ENCODE peak calls at places on chromosome 1, in five cellular contexts. M is ACHN; O is GDM1; L is CD4-positive, CD25-positive, alpha-beta regulatory T cell; N is stimulated activated CD8-positive, alpha-beta memory T cell treated with anti-CD3 and anti-CD28 coated beads, Interleukin-15, amount 100 ng/mL, for 1 hour. I is an unnamed sample.

GRCh38 chr1:26164036-26164927 is 4.5 kb downstream of the C1orf232 start:
- DNase-seq in M (peak), O (no peak), L (peak), N (no peak), I (no peak)

GRCh38 chr1:226519741-226520598 is 28.6 kb upstream of the STUM start:
- DNase-seq in M (no peak), O (no peak), L (no peak), N (no peak), I (no peak)

GRCh38 chr1:183567584-183567983 is 22.7 kb downstream of the NCF2 start:
- DNase-seq in M (no peak), O (peak), L (peak), N (no peak), I (no peak)

GRCh38 chr1:48500541-48501440 is 28.8 kb upstream of the SPATA6 start:
- DNase-seq in M (no peak), O (no peak), L (no peak), N (no peak), I (no peak)

GRCh38 chr1:57307382-57307781 is 116.5 kb downstream of the DAB1 start:
- DNase-seq in M (no peak), O (no peak), L (peak), N (peak), I (no peak)

GRCh38 chr1:1616838-1617237 is 1.5 kb downstream of the MIB2 start:
- DNase-seq in M (no peak), O (no peak), L (no peak), N (no peak), I (no peak)

GRCh38 chr1:107990606-107991005 is 25.6 kb upstream of the VAV3 start:
- DNase-seq in M (no peak), O (no peak), L (no peak), N (no peak), I (no peak)

GRCh38 chr1:2214541-2215241 is 13.4 kb upstream of the SKI start:
- DNase-seq in M (no peak), O (no peak), L (no peak), N (no peak), I (no peak)

GRCh38 chr1:218887141-218887925 is 286.3 kb upstream of the LYPLAL1 start:
- DNase-seq in M (no peak), O (no peak), L (no peak), N (no peak), I (no peak)

GRCh38 chr1:34711469-34711868 is 43.4 kb upstream of the GJB5 start:
- DNase-seq in M (no peak), O (no peak), L (no peak), N (no peak), I (no peak)

GRCh38 chr1:5739561-5740078 is 252.6 kb downstream of the NPHP4 start:
- DNase-seq in M (no peak), O (no peak), L (no peak), N (no peak), I (no peak)

GRCh38 chr1:223887724-223888428 is 42.1 kb upstream of the TP53BP2 start:
- DNase-seq in M (peak), O (no peak), L (no peak), N (no peak), I (no peak)

GRCh38 chr1:6646499-6647148 is 22.0 kb downstream of the THAP3 start:
- DNase-seq in M (peak), O (no peak), L (peak), N (no peak), I (no peak)

GRCh38 chr1:165869343-165869742 is 41.9 kb downstream of the UCK2 start:
- DNase-seq in M (no peak), O (no peak), L (no peak), N (no peak), I (no peak)

GRCh38 chr1:26278303-26278702 is 1.6 kb upstream of the SH3BGRL3 start:
- DNase-seq in M (no peak), O (no peak), L (no peak), N (no peak), I (no peak)

GRCh38 chr1:233439721-233440120 is 112.2 kb downstream of the MAP3K21 start:
- DNase-seq in M (no peak), O (no peak), L (no peak), N (no peak), I (no peak)

GRCh38 chr1:206633708-206634121 is 1.6 kb upstream of the DYRK3 start:
- DNase-seq in M (peak), O (no peak), L (no peak), N (no peak), I (no peak)

GRCh38 chr1:67695963-67696362 is 11.0 kb downstream of the GADD45A start:
- DNase-seq in M (no peak), O (no peak), L (no peak), N (no peak), I (no peak)

GRCh38 chr1:222240536-222241181 is 307.2 kb downstream of the HHIPL2 start:
- DNase-seq in M (no peak), O (no peak), L (no peak), N (no peak), I (no peak)

I was measured in NCI-H1048.